ENCODE peak calls at places on chromosome 19, in ten cellular contexts. One of them, this sample, is unnamed.
A peak's percentile ranks its signal among the peaks of the same experiment; 100 is the strongest.

GRCh38 chr19:4557971-4558941 is 1.2 kb downstream of the SEMA6B start:
- DNase-seq in tibial artery: no peak
- DNase-seq in tibial nerve: no peak
- DNase-seq in AG09309: no peak
- DNase-seq in B cell: peak; percentile 82
- DNase-seq in gastrocnemius medialis: no peak
- DNase-seq in AG10803: no peak
- DNase-seq in pancreas: peak; percentile 59
- DNase-seq in esophagus muscularis mucosa: no peak
- DNase-seq in kidney epithelial cell: no peak
- DNase-seq in this sample: no peak

GRCh38 chr19:28466107-28467045 is 746.6 kb downstream of the UQCRFS1 start:
- DNase-seq in tibial artery: peak; percentile 59
- DNase-seq in tibial nerve: peak; percentile 26
- DNase-seq in AG09309: peak; percentile 17
- DNase-seq in B cell: peak; percentile 42
- DNase-seq in gastrocnemius medialis: peak; percentile 29
- DNase-seq in AG10803: peak; percentile 48
- DNase-seq in pancreas: peak; percentile 71
- DNase-seq in esophagus muscularis mucosa: no peak
- DNase-seq in kidney epithelial cell: no peak
- DNase-seq in this sample: no peak

GRCh38 chr19:31699421-31699820 is 350.2 kb upstream of the TSHZ3 start:
- DNase-seq in tibial artery: no peak
- DNase-seq in tibial nerve: no peak
- DNase-seq in AG09309: no peak
- DNase-seq in B cell: no peak
- DNase-seq in gastrocnemius medialis: no peak
- DNase-seq in AG10803: no peak
- DNase-seq in pancreas: no peak
- DNase-seq in esophagus muscularis mucosa: peak; percentile 87
- DNase-seq in kidney epithelial cell: no peak
- DNase-seq in this sample: no peak

GRCh38 chr19:44748426-44749254 is at the start of gene BCL3:
- DNase-seq in tibial artery: peak; percentile 56
- DNase-seq in tibial nerve: no peak
- DNase-seq in AG09309: no peak
- DNase-seq in B cell: peak; percentile 95
- DNase-seq in gastrocnemius medialis: no peak
- DNase-seq in AG10803: peak; percentile 75
- DNase-seq in pancreas: peak; percentile 72
- DNase-seq in esophagus muscularis mucosa: no peak
- DNase-seq in kidney epithelial cell: no peak
- DNase-seq in this sample: no peak

GRCh38 chr19:5925830-5926459 is 11.9 kb downstream of the CAPS start:
- DNase-seq in tibial artery: no peak
- DNase-seq in tibial nerve: no peak
- DNase-seq in AG09309: no peak
- DNase-seq in B cell: no peak
- DNase-seq in gastrocnemius medialis: no peak
- DNase-seq in AG10803: no peak
- DNase-seq in pancreas: no peak
- DNase-seq in esophagus muscularis mucosa: no peak
- DNase-seq in kidney epithelial cell: no peak
- DNase-seq in this sample: no peak

GRCh38 chr19:5964816-5965565 is 12.9 kb downstream of the RANBP3 start:
- DNase-seq in tibial artery: no peak
- DNase-seq in tibial nerve: no peak
- DNase-seq in AG09309: no peak
- DNase-seq in B cell: no peak
- DNase-seq in gastrocnemius medialis: no peak
- DNase-seq in AG10803: no peak
- DNase-seq in pancreas: no peak
- DNase-seq in esophagus muscularis mucosa: no peak
- DNase-seq in kidney epithelial cell: no peak
- DNase-seq in this sample: no peak

GRCh38 chr19:10226376-10227214 is 4.5 kb downstream of the S1PR2 start:
- DNase-seq in tibial artery: peak; percentile 84
- DNase-seq in tibial nerve: peak; percentile 72
- DNase-seq in AG09309: no peak
- DNase-seq in B cell: no peak
- DNase-seq in gastrocnemius medialis: peak; percentile 54
- DNase-seq in AG10803: peak; percentile 92
- DNase-seq in pancreas: no peak
- DNase-seq in esophagus muscularis mucosa: peak; percentile 95
- DNase-seq in kidney epithelial cell: no peak
- DNase-seq in this sample: peak; percentile 61

GRCh38 chr19:6465663-6466062 is 1.6 kb downstream of the CRB3 start:
- DNase-seq in tibial artery: no peak
- DNase-seq in tibial nerve: no peak
- DNase-seq in AG09309: no peak
- DNase-seq in B cell: no peak
- DNase-seq in gastrocnemius medialis: no peak
- DNase-seq in AG10803: no peak
- DNase-seq in pancreas: no peak
- DNase-seq in esophagus muscularis mucosa: no peak
- DNase-seq in kidney epithelial cell: no peak
- DNase-seq in this sample: no peak

GRCh38 chr19:6233827-6234511 is 45.8 kb downstream of the MLLT1 start:
- DNase-seq in tibial artery: no peak
- DNase-seq in tibial nerve: no peak
- DNase-seq in AG09309: no peak
- DNase-seq in B cell: peak; percentile 36
- DNase-seq in gastrocnemius medialis: peak; percentile 62
- DNase-seq in AG10803: peak; percentile 29
- DNase-seq in pancreas: no peak
- DNase-seq in esophagus muscularis mucosa: no peak
- DNase-seq in kidney epithelial cell: no peak
- DNase-seq in this sample: no peak

DNA sequence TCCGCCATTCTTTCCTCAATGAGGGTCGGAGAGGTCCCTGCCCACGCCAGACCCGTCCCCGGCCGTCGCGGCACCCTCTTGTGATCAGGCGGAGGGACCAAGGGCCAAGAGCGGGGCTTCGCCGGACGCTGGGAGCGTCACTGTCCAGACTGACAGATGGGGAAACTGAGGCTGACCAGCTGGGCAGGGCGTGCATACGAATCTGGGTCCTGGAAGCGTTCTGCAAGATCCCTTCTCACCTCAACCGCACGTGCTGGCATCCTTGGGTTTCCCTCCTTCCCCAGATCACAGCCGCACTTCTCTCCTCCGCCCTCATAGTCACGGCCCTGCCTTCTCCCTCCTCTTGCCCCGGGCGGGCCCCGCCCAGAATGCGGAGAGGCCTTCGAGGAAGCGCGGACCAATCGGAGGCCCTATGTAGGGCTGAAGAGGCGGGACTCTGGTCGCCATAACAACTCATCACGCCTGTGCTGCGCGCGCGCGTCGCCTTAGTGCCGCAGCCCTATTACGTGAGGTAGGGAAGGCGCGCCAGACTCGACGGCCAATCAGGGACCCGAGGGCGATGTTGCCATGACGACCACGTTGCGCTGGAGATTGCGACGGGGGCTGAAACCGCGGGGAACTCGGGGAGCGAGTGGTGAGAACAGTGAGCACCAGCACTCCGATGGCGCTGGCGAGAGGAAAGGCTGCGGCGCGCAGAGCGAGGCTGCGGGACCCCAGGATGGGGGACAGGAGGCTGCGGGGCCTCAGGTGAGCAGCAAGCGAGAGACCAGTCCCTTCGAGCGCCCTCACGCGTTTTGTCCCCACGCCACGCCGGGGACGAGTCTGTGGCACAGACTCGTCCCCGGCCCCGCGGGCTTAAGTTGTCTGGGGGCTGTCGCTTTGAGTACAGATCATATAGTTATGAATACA is 5.7 kb downstream of the RNF225 start:
- DNase-seq in tibial artery: peak; percentile 100
- DNase-seq in tibial nerve: peak; percentile 100
- DNase-seq in AG09309: peak; percentile 97
- DNase-seq in B cell: peak; percentile 100
- DNase-seq in gastrocnemius medialis: peak; percentile 99
- DNase-seq in AG10803: peak; percentile 99
- DNase-seq in pancreas: peak; percentile 99
- DNase-seq in esophagus muscularis mucosa: peak; percentile 100
- DNase-seq in kidney epithelial cell: peak; percentile 93
- DNase-seq in this sample: peak; percentile 96
- TF ChIP-seq CTCF in tibial artery: peak; percentile 9
- TF ChIP-seq CTCF in tibial nerve: no peak
- TF ChIP-seq CTCF in AG09309: no peak
- TF ChIP-seq CTCF in B cell: no peak
- TF ChIP-seq CTCF in gastrocnemius medialis: no peak
- TF ChIP-seq CTCF in AG10803: no peak
- TF ChIP-seq CTCF in pancreas: no peak
- TF ChIP-seq CTCF in esophagus muscularis mucosa: peak; percentile 17
- TF ChIP-seq CTCF in kidney epithelial cell: peak; percentile 3
- TF ChIP-seq CTCF in this sample: peak; percentile 15

GRCh38 chr19:12945479-12946091 is at the start of gene RAD23A:
- DNase-seq in tibial artery: peak; percentile 97
- DNase-seq in tibial nerve: peak; percentile 96
- DNase-seq in AG09309: peak; percentile 87
- DNase-seq in B cell: peak; percentile 95
- DNase-seq in gastrocnemius medialis: peak; percentile 93
- DNase-seq in AG10803: peak; percentile 97
- DNase-seq in pancreas: peak; percentile 99
- DNase-seq in esophagus muscularis mucosa: peak; percentile 99
- DNase-seq in kidney epithelial cell: peak; percentile 80
- DNase-seq in this sample: peak; percentile 80
- TF ChIP-seq CTCF in tibial artery: peak; percentile 13
- TF ChIP-seq CTCF in tibial nerve: no peak
- TF ChIP-seq CTCF in AG09309: no peak
- TF ChIP-seq CTCF in B cell: no peak
- TF ChIP-seq CTCF in gastrocnemius medialis: peak; percentile 30
- TF ChIP-seq CTCF in AG10803: no peak
- TF ChIP-seq CTCF in pancreas: no peak
- TF ChIP-seq CTCF in esophagus muscularis mucosa: no peak
- TF ChIP-seq CTCF in kidney epithelial cell: no peak
- TF ChIP-seq CTCF in this sample: no peak

GRCh38 chr19:55340784-55341147 is 1.1 kb downstream of the KMT5C start:
- DNase-seq in tibial artery: no peak
- DNase-seq in tibial nerve: no peak
- DNase-seq in AG09309: no peak
- DNase-seq in B cell: no peak
- DNase-seq in gastrocnemius medialis: no peak
- DNase-seq in AG10803: no peak
- DNase-seq in pancreas: peak; percentile 28
- DNase-seq in esophagus muscularis mucosa: no peak
- DNase-seq in kidney epithelial cell: no peak
- DNase-seq in this sample: no peak
- TF ChIP-seq CTCF in tibial artery: no peak
- TF ChIP-seq CTCF in tibial nerve: no peak
- TF ChIP-seq CTCF in AG09309: peak; percentile 36
- TF ChIP-seq CTCF in B cell: no peak
- TF ChIP-seq CTCF in gastrocnemius medialis: no peak
- TF ChIP-seq CTCF in AG10803: no peak
- TF ChIP-seq CTCF in pancreas: no peak
- TF ChIP-seq CTCF in esophagus muscularis mucosa: no peak
- TF ChIP-seq CTCF in kidney epithelial cell: peak; percentile 50
- TF ChIP-seq CTCF in this sample: peak; percentile 39

DNA sequence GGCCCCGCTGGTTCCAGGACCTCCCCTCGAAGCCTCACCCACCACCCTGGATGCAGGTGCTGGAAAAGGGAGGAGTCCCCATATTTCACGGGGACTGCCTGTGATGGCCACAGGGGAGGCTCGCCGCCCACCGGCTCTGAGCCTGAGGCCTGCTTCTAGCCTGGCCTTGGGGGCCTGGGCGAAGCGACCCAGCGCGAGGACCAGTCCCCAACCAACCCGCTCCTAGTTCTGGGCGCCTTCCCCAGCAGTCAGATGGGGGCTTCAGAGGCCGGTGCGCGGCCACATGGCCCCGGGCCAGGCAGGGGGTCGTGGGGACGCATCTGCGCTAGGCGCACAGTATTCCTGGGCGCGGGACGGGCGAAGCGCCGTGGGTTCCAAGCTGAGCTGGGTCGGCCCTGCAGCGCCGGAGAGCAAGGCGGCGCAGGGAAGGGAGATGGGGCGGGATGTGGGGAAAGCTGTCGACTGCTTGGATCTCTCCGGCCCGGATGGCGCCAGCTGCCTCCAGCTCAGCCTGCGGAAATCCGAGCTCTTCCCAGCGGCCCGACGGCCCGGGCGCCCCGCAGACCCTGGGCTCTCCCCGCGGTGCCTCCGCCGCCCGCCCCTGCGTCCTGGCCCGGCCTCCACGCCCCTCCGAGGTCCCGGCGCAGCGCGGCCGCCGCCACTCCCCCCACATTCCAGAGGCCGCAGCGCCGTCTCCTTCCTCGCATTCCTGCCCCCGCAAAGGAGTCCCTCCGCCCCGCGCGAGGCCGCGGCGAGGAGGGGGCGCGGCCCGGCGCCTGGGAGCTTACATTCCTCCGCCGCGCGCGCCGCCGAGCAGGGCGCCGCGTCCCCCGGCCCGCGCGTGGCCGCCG is at the start of gene WTIP:
- DNase-seq in tibial artery: peak; percentile 67
- DNase-seq in tibial nerve: peak; percentile 58
- DNase-seq in AG09309: peak; percentile 66
- DNase-seq in B cell: no peak
- DNase-seq in gastrocnemius medialis: no peak
- DNase-seq in AG10803: peak; percentile 94
- DNase-seq in pancreas: peak; percentile 63
- DNase-seq in esophagus muscularis mucosa: no peak
- DNase-seq in kidney epithelial cell: no peak
- DNase-seq in this sample: no peak
- TF ChIP-seq CTCF in tibial artery: no peak
- TF ChIP-seq CTCF in tibial nerve: no peak
- TF ChIP-seq CTCF in AG09309: no peak
- TF ChIP-seq CTCF in B cell: no peak
- TF ChIP-seq CTCF in gastrocnemius medialis: no peak
- TF ChIP-seq CTCF in AG10803: no peak
- TF ChIP-seq CTCF in pancreas: no peak
- TF ChIP-seq CTCF in esophagus muscularis mucosa: no peak
- TF ChIP-seq CTCF in kidney epithelial cell: no peak
- TF ChIP-seq CTCF in this sample: no peak

This sample was measured in BJ.